ENCODE peak calls at places on chromosomes 12 and 14, in five cellular contexts. One of them, this sample, is unnamed.
A peak's percentile ranks its signal among the peaks of the same experiment; 100 is the strongest.

GRCh38 chr12:62732861-62733427 is 202.0 kb downstream of the PPM1H start:
- DNase-seq in transverse colon: no peak
- DNase-seq in NB4: peak; percentile 61
- DNase-seq in breast epithelium: no peak
- DNase-seq in uterus: no peak
- DNase-seq in this sample: no peak

GRCh38 chr12:14630793-14631192 is 63.1 kb upstream of the PLBD1 start:
- DNase-seq in transverse colon: no peak
- DNase-seq in uterus: no peak
- DNase-seq in breast epithelium: no peak
- DNase-seq in NB4: no peak
- DNase-seq in this sample: no peak

GRCh38 chr12:79858518-79858917 is 76.4 kb downstream of the PPP1R12A start:
- DNase-seq in transverse colon: no peak
- DNase-seq in breast epithelium: no peak
- DNase-seq in NB4: no peak
- DNase-seq in uterus: no peak
- DNase-seq in this sample: no peak

GRCh38 chr14:100680439-100681051 is 46.1 kb upstream of the DLK1 start:
- DNase-seq in transverse colon: no peak
- DNase-seq in uterus: no peak
- DNase-seq in NB4: peak; percentile 97
- DNase-seq in breast epithelium: no peak
- DNase-seq in this sample: peak; percentile 67

GRCh38 chr14:20790439-20791116 is 9.5 kb downstream of the RNASE6 start:
- DNase-seq in uterus: no peak
- DNase-seq in transverse colon: no peak
- DNase-seq in breast epithelium: no peak
- DNase-seq in NB4: no peak
- DNase-seq in this sample: no peak

GRCh38 chr12:8609061-8609570 is 3.5 kb downstream of the AICDA start:
- DNase-seq in NB4: peak; percentile 62
- DNase-seq in transverse colon: no peak
- DNase-seq in uterus: no peak
- DNase-seq in breast epithelium: no peak
- DNase-seq in this sample: peak; percentile 56

GRCh38 chr14:44898547-44898946 is 63.2 kb downstream of the KLHL28 start:
- DNase-seq in uterus: no peak
- DNase-seq in transverse colon: no peak
- DNase-seq in NB4: peak; percentile 6
- DNase-seq in breast epithelium: no peak
- DNase-seq in this sample: no peak

GRCh38 chr14:50045039-50045711 is 71.2 kb downstream of the VCPKMT start:
- DNase-seq in NB4: peak; percentile 91
- DNase-seq in transverse colon: peak; percentile 91
- DNase-seq in uterus: peak; percentile 72
- DNase-seq in breast epithelium: peak; percentile 84
- DNase-seq in this sample: peak; percentile 63

GRCh38 chr12:76790564-76791552 is 26.9 kb downstream of the ZDHHC17 start:
- DNase-seq in breast epithelium: no peak
- DNase-seq in uterus: no peak
- DNase-seq in NB4: peak; percentile 44
- DNase-seq in transverse colon: no peak
- DNase-seq in this sample: peak; percentile 43

GRCh38 chr12:15212877-15213276 is 8.3 kb downstream of the RERG start:
- DNase-seq in breast epithelium: no peak
- DNase-seq in uterus: no peak
- DNase-seq in transverse colon: no peak
- DNase-seq in NB4: no peak
- DNase-seq in this sample: no peak

GRCh38 chr12:32126720-32127119 is 20.1 kb downstream of the BICD1 start:
- DNase-seq in breast epithelium: no peak
- DNase-seq in NB4: no peak
- DNase-seq in uterus: no peak
- DNase-seq in transverse colon: no peak
- DNase-seq in this sample: no peak

GRCh38 chr12:91126516-91126915 is 15.2 kb upstream of the LUM start:
- DNase-seq in NB4: no peak
- DNase-seq in transverse colon: no peak
- DNase-seq in breast epithelium: no peak
- DNase-seq in uterus: peak; percentile 39
- DNase-seq in this sample: no peak

GRCh38 chr12:110176745-110177144 is 52.6 kb downstream of the IFT81 start:
- DNase-seq in breast epithelium: no peak
- DNase-seq in NB4: no peak
- DNase-seq in uterus: no peak
- DNase-seq in transverse colon: no peak
- DNase-seq in this sample: peak; percentile 29

GRCh38 chr12:3583656-3584334 is 92.8 kb downstream of the PRMT8 start:
- DNase-seq in uterus: no peak
- DNase-seq in NB4: no peak
- DNase-seq in breast epithelium: no peak
- DNase-seq in transverse colon: no peak
- DNase-seq in this sample: no peak

GRCh38 chr14:88541324-88541723 is 13.5 kb downstream of the PTPN21 start:
- DNase-seq in breast epithelium: no peak
- DNase-seq in transverse colon: no peak
- DNase-seq in uterus: no peak
- DNase-seq in NB4: no peak
- DNase-seq in this sample: no peak

GRCh38 chr12:510071-510825 is 50.5 kb downstream of the B4GALNT3 start:
- DNase-seq in transverse colon: peak; percentile 78
- DNase-seq in breast epithelium: no peak
- DNase-seq in NB4: peak; percentile 71
- DNase-seq in uterus: no peak
- DNase-seq in this sample: no peak

GRCh38 chr12:55718650-55719275 is 1.4 kb upstream of the RDH5 start:
- DNase-seq in transverse colon: no peak
- DNase-seq in NB4: no peak
- DNase-seq in breast epithelium: no peak
- DNase-seq in uterus: no peak
- DNase-seq in this sample: no peak

GRCh38 chr12:107660861-107661415 is 24.7 kb upstream of the PWP1 start:
- DNase-seq in transverse colon: no peak
- DNase-seq in breast epithelium: no peak
- DNase-seq in NB4: no peak
- DNase-seq in uterus: no peak
- DNase-seq in this sample: no peak

GRCh38 chr12:53060064-53060720 is 10.3 kb downstream of the TNS2 start:
- DNase-seq in uterus: no peak
- DNase-seq in transverse colon: no peak
- DNase-seq in NB4: no peak
- DNase-seq in breast epithelium: no peak
- DNase-seq in this sample: no peak

GRCh38 chr12:28905220-28905940 is 243.7 kb upstream of the FAR2 start:
- DNase-seq in NB4: no peak
- DNase-seq in uterus: no peak
- DNase-seq in transverse colon: no peak
- DNase-seq in breast epithelium: no peak
- DNase-seq in this sample: no peak

GRCh38 chr12:132167610-132168310 is 23.5 kb downstream of the NOC4L start:
- DNase-seq in breast epithelium: no peak
- DNase-seq in NB4: peak; percentile 83
- DNase-seq in transverse colon: no peak
- DNase-seq in uterus: no peak
- DNase-seq in this sample: no peak

GRCh38 chr14:90553921-90554336 is 157.1 kb downstream of the CALM1 start:
- DNase-seq in uterus: no peak
- DNase-seq in breast epithelium: no peak
- DNase-seq in NB4: no peak
- DNase-seq in transverse colon: no peak
- DNase-seq in this sample: no peak

GRCh38 chr12:49951411-49952105 is 1.0 kb downstream of the AQP2 start:
- DNase-seq in NB4: peak; percentile 89
- DNase-seq in breast epithelium: peak; percentile 45
- DNase-seq in uterus: no peak
- DNase-seq in transverse colon: no peak
- DNase-seq in this sample: no peak

GRCh38 chr14:64232944-64233343 is 61.2 kb downstream of the ESR2 start:
- DNase-seq in breast epithelium: no peak
- DNase-seq in transverse colon: no peak
- DNase-seq in NB4: no peak
- DNase-seq in uterus: no peak
- DNase-seq in this sample: no peak

GRCh38 chr14:100439781-100440180 is 116.6 kb downstream of the SLC25A47 start:
- DNase-seq in breast epithelium: no peak
- DNase-seq in uterus: peak; percentile 76
- DNase-seq in transverse colon: peak; percentile 75
- DNase-seq in NB4: no peak
- DNase-seq in this sample: no peak

GRCh38 chr12:5258498-5258897 is 173.4 kb upstream of the NTF3 start:
- DNase-seq in NB4: no peak
- DNase-seq in transverse colon: no peak
- DNase-seq in uterus: no peak
- DNase-seq in breast epithelium: no peak
- DNase-seq in this sample: no peak

GRCh38 chr14:46646796-46647195 is 4.8 kb downstream of the RPL10L start:
- DNase-seq in NB4: no peak
- DNase-seq in transverse colon: no peak
- DNase-seq in uterus: no peak
- DNase-seq in breast epithelium: no peak
- DNase-seq in this sample: no peak

GRCh38 chr12:64566882-64567517 is 43.3 kb upstream of the RASSF3 start:
- DNase-seq in breast epithelium: no peak
- DNase-seq in uterus: no peak
- DNase-seq in transverse colon: no peak
- DNase-seq in NB4: peak; percentile 93
- DNase-seq in this sample: no peak

GRCh38 chr12:27382126-27382795 is 49.6 kb downstream of the BMAL2 start:
- DNase-seq in NB4: no peak
- DNase-seq in uterus: no peak
- DNase-seq in breast epithelium: no peak
- DNase-seq in transverse colon: no peak
- DNase-seq in this sample: no peak

GRCh38 chr12:121632069-121632970 is 6.0 kb downstream of the ORAI1 start:
- DNase-seq in breast epithelium: no peak
- DNase-seq in uterus: no peak
- DNase-seq in transverse colon: no peak
- DNase-seq in NB4: no peak
- DNase-seq in this sample: no peak

GRCh38 chr12:121530600-121531355 is 50.0 kb downstream of the KDM2B start:
- DNase-seq in breast epithelium: no peak
- DNase-seq in NB4: peak; percentile 97
- DNase-seq in transverse colon: peak; percentile 69
- DNase-seq in uterus: peak; percentile 73
- DNase-seq in this sample: peak; percentile 18

GRCh38 chr12:55220725-55221124 is at the start of gene OR10A7:
- DNase-seq in uterus: no peak
- DNase-seq in transverse colon: no peak
- DNase-seq in breast epithelium: no peak
- DNase-seq in NB4: no peak
- DNase-seq in this sample: no peak

GRCh38 chr12:121798807-121799174 is 5.0 kb upstream of the SETD1B start:
- DNase-seq in NB4: no peak
- DNase-seq in breast epithelium: no peak
- DNase-seq in transverse colon: peak; percentile 13
- DNase-seq in uterus: no peak
- DNase-seq in this sample: no peak

GRCh38 chr12:116525418-116526001 is 33.7 kb upstream of the MAP1LC3B2 start:
- DNase-seq in breast epithelium: peak; percentile 69
- DNase-seq in NB4: no peak
- DNase-seq in uterus: peak; percentile 82
- DNase-seq in transverse colon: peak; percentile 45
- DNase-seq in this sample: no peak

GRCh38 chr14:93959239-93960107 is 16.9 kb downstream of the ASB2 start:
- DNase-seq in NB4: peak; percentile 93
- DNase-seq in breast epithelium: peak; percentile 54
- DNase-seq in uterus: peak; percentile 42
- DNase-seq in transverse colon: peak; percentile 84
- DNase-seq in this sample: peak; percentile 6
- TF ChIP-seq POLR2A in NB4: no peak
- TF ChIP-seq POLR2A in breast epithelium: no peak
- TF ChIP-seq POLR2A in uterus: no peak
- TF ChIP-seq POLR2A in transverse colon: no peak
- TF ChIP-seq POLR2A in this sample: no peak

GRCh38 chr12:47078733-47079364 is 572 bp upstream of the PCED1B start:
- DNase-seq in transverse colon: peak; percentile 45
- DNase-seq in uterus: peak; percentile 34
- DNase-seq in NB4: no peak
- DNase-seq in breast epithelium: no peak
- DNase-seq in this sample: peak; percentile 72

GRCh38 chr12:47079894-47080724 is at the start of gene AMIGO2:
- DNase-seq in transverse colon: peak; percentile 36
- DNase-seq in uterus: peak; percentile 70
- DNase-seq in breast epithelium: no peak
- DNase-seq in NB4: peak; percentile 32
- DNase-seq in this sample: peak; percentile 62

GRCh38 chr12:47080725-47081502 is 1.2 kb upstream of the AMIGO2 start:
- DNase-seq in transverse colon: peak; percentile 58
- DNase-seq in NB4: peak; percentile 66
- DNase-seq in breast epithelium: no peak
- DNase-seq in uterus: peak; percentile 56
- DNase-seq in this sample: peak; percentile 74

GRCh38 chr12:47078086-47078395 is 1.4 kb upstream of the PCED1B start:
- DNase-seq in transverse colon: no peak
- DNase-seq in breast epithelium: no peak
- DNase-seq in NB4: no peak
- DNase-seq in uterus: no peak
- DNase-seq in this sample: no peak

GRCh38 chr12:47079365-47079893 is at the start of gene PCED1B:
- DNase-seq in NB4: peak; percentile 83
- DNase-seq in breast epithelium: peak; percentile 66
- DNase-seq in uterus: peak; percentile 74
- DNase-seq in transverse colon: peak; percentile 77
- DNase-seq in this sample: peak; percentile 79
- TF ChIP-seq POLR2A in NB4: no peak
- TF ChIP-seq POLR2A in breast epithelium: no peak
- TF ChIP-seq POLR2A in uterus: peak; percentile 13
- TF ChIP-seq POLR2A in transverse colon: no peak
- TF ChIP-seq POLR2A in this sample: no peak

GRCh38 chr14:102539544-102540309 is 30.2 kb upstream of the ANKRD9 start:
- DNase-seq in transverse colon: no peak
- DNase-seq in NB4: peak; percentile 44
- DNase-seq in uterus: peak; percentile 32
- DNase-seq in breast epithelium: no peak
- DNase-seq in this sample: no peak
- TF ChIP-seq POLR2A in transverse colon: no peak
- TF ChIP-seq POLR2A in NB4: no peak
- TF ChIP-seq POLR2A in uterus: no peak
- TF ChIP-seq POLR2A in breast epithelium: no peak
- TF ChIP-seq POLR2A in this sample: no peak

GRCh38 chr12:104290855-104291254 is 12.7 kb upstream of the EID3 start:
- DNase-seq in breast epithelium: no peak
- DNase-seq in NB4: no peak
- DNase-seq in uterus: no peak
- DNase-seq in transverse colon: no peak
- DNase-seq in this sample: no peak

GRCh38 chr12:104285740-104286537 is 17.6 kb upstream of the EID3 start:
- DNase-seq in NB4: no peak
- DNase-seq in uterus: no peak
- DNase-seq in transverse colon: peak; percentile 57
- DNase-seq in breast epithelium: no peak
- DNase-seq in this sample: no peak

GRCh38 chr12:104290320-104290719 is 13.2 kb upstream of the EID3 start:
- DNase-seq in uterus: no peak
- DNase-seq in transverse colon: no peak
- DNase-seq in NB4: no peak
- DNase-seq in breast epithelium: no peak
- DNase-seq in this sample: no peak

GRCh38 chr12:104286538-104287482 is 16.7 kb upstream of the EID3 start:
- DNase-seq in transverse colon: peak; percentile 96
- DNase-seq in uterus: peak; percentile 93
- DNase-seq in breast epithelium: peak; percentile 92
- DNase-seq in NB4: peak; percentile 100
- DNase-seq in this sample: peak; percentile 98

GRCh38 chr12:104288635-104289258 is 14.8 kb upstream of the EID3 start:
- DNase-seq in breast epithelium: peak; percentile 79
- DNase-seq in uterus: peak; percentile 81
- DNase-seq in NB4: peak; percentile 99
- DNase-seq in transverse colon: peak; percentile 91
- DNase-seq in this sample: peak; percentile 94
- TF ChIP-seq POLR2A in breast epithelium: peak; percentile 64
- TF ChIP-seq POLR2A in uterus: peak; percentile 82
- TF ChIP-seq POLR2A in NB4: peak; percentile 79
- TF ChIP-seq POLR2A in transverse colon: peak; percentile 91
- TF ChIP-seq POLR2A in this sample: peak; percentile 86

This sample was measured in erythroblast.